ENCODE peak calls at places on chromosomes 2 and 18, in eight cellular contexts. P, K, O, N, Q, B, S and G are unnamed samples.

GRCh38 chr18:50410894-50411293 is 36.0 kb downstream of the SKA1 start:
- DNase-seq in P (no peak), S (no peak), K (peak; percentile 49), B (no peak), O (no peak), N (no peak), Q (no peak), G (no peak)

GRCh38 chr2:213679894-213680293 is 395.6 kb downstream of the SPAG16 start:
- DNase-seq in K (no peak), O (no peak), S (no peak), P (no peak), B (no peak), Q (no peak), N (no peak), G (no peak)

GRCh38 chr18:79356435-79356834 is 39.3 kb upstream of the NFATC1 start:
- DNase-seq in P (no peak), S (no peak), N (no peak), K (no peak), Q (peak; percentile 14), B (no peak), O (no peak), G (no peak)

GRCh38 chr2:20744366-20745335 is 77.7 kb downstream of the GDF7 start:
- DNase-seq in P (no peak), Q (no peak), B (no peak), K (no peak), O (no peak), S (no peak), N (no peak), G (no peak)

GRCh38 chr2:43361286-43361685 is 134.9 kb upstream of the ZFP36L2 start:
- DNase-seq in P (no peak), S (no peak), B (no peak), Q (no peak), K (peak; percentile 41), N (no peak), O (no peak), G (no peak)

GRCh38 chr2:23544589-23545295 is 159.8 kb downstream of the KLHL29 start:
- DNase-seq in Q (no peak), P (no peak), K (no peak), S (no peak), B (no peak), N (no peak), O (no peak), G (no peak)

GRCh38 chr2:105521176-105521575 is 122.3 kb upstream of the FHL2 start:
- DNase-seq in S (peak; percentile 26), Q (peak; percentile 25), N (no peak), B (no peak), O (no peak), K (no peak), P (peak; percentile 18), G (no peak)

GRCh38 chr2:218984239-218985020 is 554 bp downstream of the FEV start:
- DNase-seq in K (no peak), P (no peak), Q (peak; percentile 63), N (no peak), B (no peak), S (no peak), O (no peak), G (no peak)

GRCh38 chr18:11004951-11005350 is 144.4 kb downstream of the PIEZO2 start:
- DNase-seq in Q (no peak), O (no peak), N (no peak), B (no peak), K (no peak), P (no peak), S (no peak), G (no peak)

GRCh38 chr2:217835931-217836881 is 166.6 kb downstream of the TNS1 start:
- DNase-seq in Q (peak; percentile 78), K (peak; percentile 86), S (no peak), O (peak; percentile 92), P (peak; percentile 25), B (no peak), N (peak; percentile 95), G (peak; percentile 89)

DNA sequence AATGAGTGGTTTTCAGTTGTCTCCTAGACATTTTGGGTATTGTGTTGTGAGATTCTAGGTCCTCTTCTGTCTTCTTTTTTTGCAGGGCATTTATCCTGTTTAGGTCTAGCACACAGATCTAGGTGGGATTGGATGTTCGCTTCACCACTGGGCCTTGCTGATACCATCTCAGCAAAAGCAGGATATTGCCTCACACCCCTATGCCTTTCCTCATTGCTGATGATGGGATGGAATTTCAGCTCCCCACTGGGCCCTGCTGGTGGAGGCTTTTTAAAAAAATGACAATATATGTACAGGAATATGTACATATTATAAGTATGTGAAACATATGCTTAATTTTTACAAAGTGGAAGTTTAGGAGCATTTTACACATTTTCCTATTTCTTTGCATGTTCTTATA is 5.4 kb upstream of the TOGARAM2 start:
- DNase-seq in P (no peak), O (no peak), B (no peak), Q (no peak), S (no peak), K (no peak), N (no peak), G (no peak)
- TF ChIP-seq CTCF in P (no peak), O (no peak), B (no peak), Q (no peak), S (no peak), K (no peak), N (no peak), G (no peak)

GRCh38 chr2:113965644-113966043 is 75.8 kb downstream of the ACTR3 start:
- DNase-seq in P (peak; percentile 72), S (peak; percentile 54), Q (peak; percentile 62), K (peak; percentile 23), B (peak; percentile 10), O (no peak), N (no peak), G (no peak)
- TF ChIP-seq CTCF in P (peak; percentile 39), S (peak; percentile 49), Q (peak; percentile 75), K (peak; percentile 44), B (peak; percentile 53), O (no peak), N (no peak), G (no peak)

DNA sequence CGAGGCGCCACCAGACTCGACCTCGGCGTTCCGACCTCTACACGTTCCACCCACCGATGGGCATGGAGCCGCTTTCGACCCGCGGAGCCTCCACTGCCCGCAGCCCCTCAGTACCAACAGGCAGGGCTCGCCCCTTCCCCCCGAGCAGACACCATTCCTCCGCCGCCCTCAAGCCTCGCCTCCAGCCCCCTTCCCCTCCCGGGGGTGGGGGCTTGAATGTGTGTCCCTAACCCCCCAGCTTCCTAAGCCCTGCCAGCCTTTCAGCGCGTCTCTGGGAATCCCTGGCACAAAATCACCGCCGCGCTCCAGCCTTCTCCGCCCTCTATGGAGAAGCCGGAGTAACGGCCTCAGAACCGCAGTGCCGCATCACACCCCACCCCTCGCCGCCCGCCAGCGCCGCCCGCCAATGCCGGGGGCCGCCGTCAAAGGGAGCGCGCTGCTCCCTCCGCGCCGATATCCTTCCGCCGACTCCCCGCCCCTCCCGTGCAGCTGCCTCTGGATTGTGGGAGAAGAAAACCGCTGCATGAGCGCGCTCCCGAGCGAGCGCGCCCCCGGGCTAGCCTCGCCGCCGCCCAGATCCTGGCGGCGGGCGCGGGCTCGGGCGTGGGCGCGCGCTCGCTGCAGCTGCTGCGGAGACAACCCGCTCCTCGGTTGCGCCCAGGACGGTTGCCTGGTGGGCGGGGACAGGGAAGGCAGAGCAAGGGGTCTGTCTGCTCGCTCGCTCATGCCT is at the start of gene CCDC88A:
- DNase-seq in K (peak; percentile 98), P (peak; percentile 99), N (peak; percentile 97), O (peak; percentile 97), S (peak; percentile 97), B (peak; percentile 81), Q (peak; percentile 98), G (peak; percentile 94)
- TF ChIP-seq CTCF in K (no peak), P (no peak), N (peak; percentile 14), O (peak; percentile 25), S (peak; percentile 35), B (no peak), Q (peak; percentile 20), G (peak; percentile 33)

GRCh38 chr2:1744151-1744445 is 217 bp downstream of the PXDN start:
- DNase-seq in Q (peak; percentile 79), K (no peak), P (peak; percentile 31), S (peak; percentile 74), N (no peak), O (peak; percentile 77), B (no peak), G (no peak)

GRCh38 chr2:1742300-1742679 is 2.0 kb downstream of the PXDN start:
- DNase-seq in B (no peak), N (no peak), P (no peak), Q (no peak), S (no peak), O (no peak), K (no peak), G (no peak)

GRCh38 chr2:1741851-1742250 is 2.5 kb downstream of the PXDN start:
- DNase-seq in O (no peak), B (no peak), K (no peak), P (no peak), Q (no peak), S (no peak), N (peak; percentile 85), G (no peak)

GRCh38 chr2:1743396-1744150 is 742 bp downstream of the PXDN start:
- DNase-seq in P (no peak), S (peak; percentile 62), O (no peak), K (peak; percentile 50), N (no peak), B (no peak), Q (peak; percentile 83), G (no peak)

DNA sequence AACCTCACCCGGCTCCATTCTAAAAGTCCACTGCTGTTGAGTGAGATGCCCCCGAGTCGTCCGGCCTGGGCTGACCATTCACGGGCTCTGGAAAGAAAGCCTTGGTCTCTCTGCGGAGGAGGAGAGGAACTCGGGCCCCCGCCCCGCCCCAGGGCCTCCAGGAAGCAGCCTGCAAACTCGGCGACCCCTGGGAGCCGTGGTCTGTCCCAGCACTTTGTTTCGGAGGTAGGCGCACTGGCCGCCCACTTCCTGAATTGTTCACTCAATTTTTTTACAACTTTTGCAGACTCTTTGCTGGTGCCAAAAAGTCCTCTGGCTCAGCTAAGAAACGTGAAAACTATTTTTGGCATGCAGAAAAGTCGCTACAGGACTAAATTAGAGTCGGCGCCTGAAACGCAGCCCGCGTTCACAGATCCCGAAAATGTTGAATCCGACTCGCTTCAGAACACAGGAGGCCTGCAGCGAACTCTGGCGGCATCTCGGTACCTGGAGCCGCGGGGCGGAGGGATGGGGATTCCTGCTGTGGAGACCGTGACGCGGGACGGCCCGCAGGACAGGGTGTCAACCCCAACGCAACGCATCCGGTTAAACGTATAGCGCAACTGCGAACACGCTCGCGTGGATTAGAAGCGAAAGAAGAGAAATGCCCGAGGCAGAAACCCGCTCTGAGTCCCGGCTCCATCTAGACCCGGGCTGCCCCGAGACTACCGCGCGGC is 1.5 kb downstream of the PXDN start:
- DNase-seq in N (peak; percentile 90), B (no peak), S (peak; percentile 80), P (peak; percentile 58), O (peak; percentile 93), Q (peak; percentile 83), K (peak; percentile 93), G (peak; percentile 88)
- TF ChIP-seq CTCF in N (peak; percentile 1), B (no peak), S (peak; percentile 67), P (peak; percentile 38), O (peak; percentile 26), Q (peak; percentile 58), K (peak; percentile 38), G (peak; percentile 76)

GRCh38 chr18:35231052-35231451 is 9.8 kb upstream of the ZNF397 start:
- DNase-seq in O (peak; percentile 77), K (peak; percentile 32), P (peak; percentile 69), B (peak; percentile 73), Q (peak; percentile 87), S (peak; percentile 92), N (no peak), G (peak; percentile 90)
- TF ChIP-seq CTCF in O (peak; percentile 93), K (peak; percentile 95), P (peak; percentile 69), B (peak; percentile 90), Q (peak; percentile 93), S (peak; percentile 91), N (peak; percentile 89), G (peak; percentile 84)

GRCh38 chr18:58991127-58991798 is 126.6 kb downstream of the ZNF532 start:
- DNase-seq in B (no peak), Q (no peak), O (no peak), K (peak; percentile 61), P (no peak), S (no peak), N (no peak), G (no peak)
- TF ChIP-seq CTCF in B (no peak), Q (no peak), O (no peak), K (no peak), P (no peak), S (no peak), N (no peak), G (no peak)